ENCODE peak calls at places on chromosome 11, in seven cellular contexts. I is activated CD4-positive, alpha-beta T cell treated with anti-CD3 and anti-CD28 coated beads, Interleukin-2, amount 50 U/mL, for 24 hours; C is kidney epithelial cell; T is fibroblast of mammary gland; V is MM.1S; J is SHP77 treated with DMSO at 0.1 percent for 48 hours; F is HCT116. K is an unnamed sample.

GRCh38 chr11:2135018-2135569 is 4.1 kb downstream of the IGF2 start:
- DNase-seq in I (no peak), C (no peak), T (no peak), V (no peak), J (no peak), F (no peak), K (no peak)

GRCh38 chr11:76086713-76087635 is 119.3 kb downstream of the WNT11 start:
- DNase-seq in I (no peak), C (no peak), T (peak), V (no peak), J (no peak), F (no peak), K (no peak)

GRCh38 chr11:67673358-67673757 is 1.1 kb downstream of the ALDH3B2 start:
- DNase-seq in I (no peak), C (no peak), T (no peak), V (no peak), J (no peak), F (no peak), K (no peak)

GRCh38 chr11:44731685-44732411 is 5.1 kb downstream of the TSPAN18 start:
- DNase-seq in I (no peak), C (no peak), T (no peak), V (no peak), J (no peak), F (no peak), K (no peak)

GRCh38 chr11:34851916-34852315 is 64.3 kb downstream of the APIP start:
- DNase-seq in I (no peak), C (no peak), T (no peak), V (no peak), J (no peak), F (no peak), K (no peak)

GRCh38 chr11:24635588-24636290 is 138.9 kb downstream of the LUZP2 start:
- DNase-seq in I (no peak), C (peak), T (no peak), V (no peak), J (no peak), F (no peak), K (no peak)

GRCh38 chr11:106724293-106724892 is 293.9 kb downstream of the GUCY1A2 start:
- DNase-seq in I (no peak), C (no peak), T (peak), V (no peak), J (peak), F (no peak), K (no peak)

GRCh38 chr11:80841716-80842115 is 1400.9 kb upstream of the TENM4 start:
- DNase-seq in I (no peak), C (no peak), T (peak), V (no peak), J (no peak), F (no peak), K (no peak)

GRCh38 chr11:2436521-2437031 is 7.7 kb downstream of the TRPM5 start:
- DNase-seq in I (no peak), C (no peak), T (no peak), V (no peak), J (no peak), F (no peak), K (no peak)

GRCh38 chr11:128919192-128919591 is 23.5 kb downstream of the TP53AIP1 start:
- DNase-seq in I (no peak), C (no peak), T (no peak), V (no peak), J (no peak), F (no peak), K (no peak)

GRCh38 chr11:116772443-116773202 is at the start of gene BUD13:
- DNase-seq in I (peak), C (peak), T (peak), V (peak), J (peak), F (peak), K (peak)

GRCh38 chr11:87281496-87281895 is 243.8 kb downstream of the TMEM135 start:
- DNase-seq in I (no peak), C (no peak), T (peak), V (no peak), J (no peak), F (no peak), K (no peak)

GRCh38 chr11:29395555-29396072 is 621.2 kb downstream of the KCNA4 start:
- DNase-seq in I (no peak), C (no peak), T (no peak), V (peak), J (no peak), F (no peak), K (no peak)

GRCh38 chr11:95729462-95729861 is 60.1 kb downstream of the FAM76B start:
- DNase-seq in I (no peak), C (no peak), T (no peak), V (no peak), J (no peak), F (no peak), K (no peak)

GRCh38 chr11:132792341-132793140 is 739.8 kb downstream of the OPCML start:
- DNase-seq in I (no peak), C (no peak), T (no peak), V (no peak), J (no peak), F (no peak), K (no peak)

GRCh38 chr11:127843483-127844396 is 743.6 kb downstream of the ETS1 start:
- DNase-seq in I (peak), C (peak), T (peak), V (peak), J (no peak), F (no peak), K (no peak)

GRCh38 chr11:127109796-127110195 is 109.2 kb upstream of the KIRREL3 start:
- DNase-seq in I (no peak), C (no peak), T (no peak), V (no peak), J (no peak), F (no peak), K (no peak)

GRCh38 chr11:101582242-101583052 is 1.4 kb downstream of the TRPC6 start:
- DNase-seq in I (no peak), C (no peak), T (peak), V (no peak), J (no peak), F (no peak), K (no peak)

GRCh38 chr11:129455756-129456436 is 80.2 kb downstream of the BARX2 start:
- DNase-seq in I (no peak), C (no peak), T (no peak), V (no peak), J (no peak), F (no peak), K (no peak)

GRCh38 chr11:2462092-2462985 is 17.5 kb downstream of the KCNQ1 start:
- DNase-seq in I (no peak), C (no peak), T (no peak), V (no peak), J (no peak), F (no peak), K (no peak)

GRCh38 chr11:58222730-58223129 is 6.0 kb downstream of the OR10Q1 start:
- DNase-seq in I (no peak), C (no peak), T (peak), V (no peak), J (no peak), F (no peak), K (no peak)

GRCh38 chr11:58316142-58316541 is 42.7 kb downstream of the OR5B17 start:
- DNase-seq in I (no peak), C (no peak), T (peak), V (no peak), J (no peak), F (no peak), K (no peak)

K was measured in D721Med.